ENCODE peak calls at places on chromosomes 16 and 17, in nine cellular contexts. V is neural progenitor cell, G is HCT116, A is fibroblast of lung, X is H1, E is mammary epithelial cell, S is MM.1S, J is PC-9, T is A549. N is an unnamed sample. For H3K9me3, the result is how much of the 10 kb centered on the place peaks cover.

GRCh38 chr16:6977906-6978305 is 354.7 kb upstream of the RBFOX1 start:
- DNase-seq in V (no peak), G (no peak), A (no peak), X (no peak), E (no peak), S (no peak), J (no peak), T (no peak), N (no peak)

GRCh38 chr17:50304781-50305404 is 30.6 kb downstream of the TMEM92 start:
- DNase-seq in V (peak), G (no peak), A (peak), X (no peak), E (no peak), S (no peak), J (no peak), T (no peak), N (peak)

GRCh38 chr16:88811850-88812736 is at the start of gene APRT:
- DNase-seq in V (peak), G (peak), A (peak), X (peak), E (peak), S (peak), J (peak), T (peak), N (peak)

GRCh38 chr17:66467766-66468165 is 165.4 kb downstream of the PRKCA start:
- DNase-seq in V (no peak), G (no peak), A (peak), X (no peak), E (no peak), S (no peak), J (no peak), T (no peak), N (peak)

GRCh38 chr17:17200831-17201230 is 5.3 kb downstream of the PLD6 start:
- DNase-seq in V (no peak), G (no peak), A (no peak), X (no peak), E (no peak), S (no peak), J (no peak), T (no peak), N (no peak)

GRCh38 chr16:89510526-89510925 is 2.3 kb downstream of the SPG7 start:
- DNase-seq in V (no peak), G (no peak), A (no peak), X (no peak), E (no peak), S (no peak), J (no peak), T (no peak), N (no peak)

GRCh38 chr17:66221755-66222530 is 7.3 kb downstream of the APOH start:
- DNase-seq in V (no peak), G (no peak), A (no peak), X (no peak), E (no peak), S (no peak), J (no peak), T (no peak), N (no peak)

GRCh38 chr16:9323170-9323569 is 231.7 kb downstream of the HAPSTR1 start:
- DNase-seq in V (no peak), G (no peak), A (no peak), X (no peak), E (no peak), S (no peak), J (no peak), T (no peak), N (no peak)

GRCh38 chr16:19086322-19087199 is 19.1 kb downstream of the COQ7 start:
- DNase-seq in V (peak), G (peak), A (peak), X (peak), E (peak), S (peak), J (peak), T (peak), N (peak)

GRCh38 chr16:87324411-87325275 is 7.5 kb upstream of the C16orf95 start:
- DNase-seq in V (peak), G (no peak), A (peak), X (peak), E (no peak), S (no peak), J (no peak), T (peak), N (peak)

GRCh38 chr17:58415371-58416055 is 1.8 kb downstream of the RNF43 start:
- DNase-seq in V (peak), G (no peak), A (no peak), X (no peak), E (peak), S (no peak), J (no peak), T (peak), N (no peak)

GRCh38 chr16:47460755-47461597 is at the start of the genes ITFG1 and PHKB:
- DNase-seq in V (peak), G (peak), A (peak), X (peak), E (peak), S (peak), J (peak), T (peak), N (peak)

GRCh38 chr17:42531455-42532354 is 4.3 kb upstream of the NAGLU start:
- DNase-seq in V (peak), G (no peak), A (peak), X (no peak), E (peak), S (peak), J (no peak), T (no peak), N (peak)

GRCh38 chr17:28174352-28175046 is 132.0 kb downstream of the NLK start:
- DNase-seq in V (no peak), G (no peak), A (peak), X (no peak), E (peak), S (no peak), J (no peak), T (no peak), N (no peak)

GRCh38 chr16:80150978-80151705 is 389.7 kb upstream of the DYNLRB2 start:
- DNase-seq in V (no peak), G (no peak), A (peak), X (no peak), E (no peak), S (no peak), J (no peak), T (no peak), N (peak)

GRCh38 chr16:85430523-85431381 is 182.4 kb upstream of the GSE1 start:
- DNase-seq in V (no peak), G (no peak), A (no peak), X (no peak), E (no peak), S (no peak), J (no peak), T (no peak), N (no peak)

GRCh38 chr17:1961187-1961586 is 63.9 kb downstream of the RTN4RL1 start:
- DNase-seq in V (peak), G (no peak), A (no peak), X (no peak), E (no peak), S (no peak), J (no peak), T (no peak), N (no peak)

GRCh38 chr16:85615014-85615851 is 2.1 kb downstream of the GSE1 start:
- DNase-seq in V (peak), G (peak), A (no peak), X (no peak), E (peak), S (no peak), J (peak), T (peak), N (no peak)

GRCh38 chr16:29943846-29944669 is 17.8 kb upstream of the TMEM219 start:
- DNase-seq in V (peak), G (peak), A (peak), X (no peak), E (peak), S (no peak), J (peak), T (peak), N (peak)

GRCh38 chr17:39971076-39971603 is 8.3 kb downstream of the GSDMA start:
- DNase-seq in V (no peak), G (no peak), A (no peak), X (no peak), E (no peak), S (no peak), J (no peak), T (no peak), N (no peak)

GRCh38 chr16:30721167-30721566 is 22.2 kb downstream of the SRCAP start:
- DNase-seq in V (no peak), G (no peak), A (no peak), X (no peak), E (no peak), S (no peak), J (no peak), T (no peak), N (no peak)

GRCh38 chr16:629289-630023 is 1.3 kb upstream of the WFIKKN1 start:
- DNase-seq in V (peak), G (no peak), A (no peak), X (no peak), E (no peak), S (no peak), J (no peak), T (no peak), N (no peak)

GRCh38 chr17:41710472-41711090 is 1.6 kb upstream of the GAST start:
- DNase-seq in V (no peak), G (no peak), A (peak), X (no peak), E (peak), S (no peak), J (no peak), T (no peak), N (peak)

GRCh38 chr16:51035711-51036110 is 115.4 kb downstream of the SALL1 start:
- DNase-seq in V (no peak), G (no peak), A (no peak), X (no peak), E (no peak), S (no peak), J (no peak), T (no peak), N (no peak)

GRCh38 chr16:51041546-51041945 is 109.5 kb downstream of the SALL1 start:
- DNase-seq in V (no peak), G (no peak), A (no peak), X (no peak), E (no peak), S (no peak), J (no peak), T (no peak), N (no peak)

GRCh38 chr16:51045186-51045585 is 105.9 kb downstream of the SALL1 start:
- DNase-seq in V (no peak), G (no peak), A (no peak), X (no peak), E (no peak), S (no peak), J (no peak), T (no peak), N (no peak)

GRCh38 chr16:51039638-51040331 is 111.3 kb downstream of the SALL1 start:
- DNase-seq in V (no peak), G (no peak), A (no peak), X (no peak), E (no peak), S (no peak), J (no peak), T (no peak), N (no peak)

GRCh38 chr16:51040637-51041036 is 110.4 kb downstream of the SALL1 start:
- DNase-seq in V (no peak), G (no peak), A (no peak), X (no peak), E (no peak), S (no peak), J (no peak), T (no peak), N (no peak)
- H3K4me2 ChIP-seq in V (no peak), G (no peak), A (no peak), X (no peak), E (no peak), S (no peak), J (no peak), T (no peak), N (no peak)

GRCh38 chr16:35750701-35751104 is 2291.3 kb downstream of the TP53TG3F start:
- DNase-seq in V (no peak), G (no peak), A (no peak), X (no peak), E (no peak), S (no peak), J (no peak), T (no peak), N (no peak)
- H3K9me3 ChIP-seq in V (under half), G (under half), A (under half), X (half or more), E (under half), S (under half), J (under half), T (under half), N (under half)

DNA sequence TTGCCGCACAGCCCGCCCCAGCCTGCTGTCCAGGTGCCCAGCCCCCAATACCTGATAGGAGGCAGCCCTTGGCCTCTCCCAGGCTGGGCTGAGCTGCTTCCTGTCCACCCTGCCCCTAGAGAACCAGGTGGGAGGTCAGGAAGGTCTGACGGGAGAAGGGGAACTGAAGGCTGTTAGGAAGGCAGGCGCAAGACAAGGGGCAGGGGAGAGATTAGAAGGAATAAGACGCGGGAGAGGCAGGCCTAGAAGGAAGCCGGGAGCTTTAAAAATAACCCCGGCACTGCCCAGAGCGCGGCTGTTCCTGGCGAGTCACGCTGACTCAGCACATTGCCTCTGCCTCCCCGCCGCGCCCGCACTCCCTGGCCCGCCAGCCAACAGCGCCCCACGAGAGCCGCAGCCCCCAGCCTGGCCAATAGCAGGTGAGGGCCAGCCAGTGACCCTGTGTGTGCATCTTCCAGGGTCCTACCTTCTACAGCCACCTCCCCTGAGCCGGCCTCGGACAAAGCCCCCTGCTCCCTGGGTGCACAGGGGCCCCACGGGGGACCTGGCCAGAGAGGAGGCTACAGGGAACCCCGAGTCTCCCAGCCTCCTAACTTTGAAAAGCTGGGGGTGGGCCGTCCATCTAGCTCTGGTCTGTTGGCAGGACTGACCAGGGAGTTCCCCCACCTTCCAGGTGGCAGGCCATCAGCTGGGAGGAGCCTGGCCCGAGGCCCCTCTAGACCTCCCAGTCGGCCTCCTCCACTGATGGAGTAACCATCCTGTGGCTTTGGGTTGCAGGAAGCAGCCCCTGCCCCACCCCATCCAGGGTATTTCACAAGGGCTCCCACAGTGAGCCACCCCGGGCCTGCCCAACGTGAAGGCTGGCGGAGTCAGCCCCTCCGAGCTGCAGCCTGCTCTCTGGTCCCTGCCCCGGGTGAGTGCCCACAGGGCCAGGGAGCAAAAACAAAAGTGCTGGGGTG is 4.0 kb downstream of the MAFG start:
- DNase-seq in V (peak), G (peak), A (peak), X (no peak), E (peak), S (peak), J (peak), T (peak), N (peak)
- H3K4me2 ChIP-seq in V (peak), G (peak), A (peak), X (peak), E (peak), S (peak), J (peak), T (peak), N (peak)

GRCh38 chr16:49194499-49195260 is 87.0 kb downstream of the CBLN1 start:
- DNase-seq in V (no peak), G (no peak), A (no peak), X (no peak), E (no peak), S (no peak), J (no peak), T (no peak), N (no peak)
- H3K9me3 ChIP-seq in V (under half), G (under half), A (under half), X (under half), E (under half), S (under half), J (under half), T (under half), N (under half)

DNA sequence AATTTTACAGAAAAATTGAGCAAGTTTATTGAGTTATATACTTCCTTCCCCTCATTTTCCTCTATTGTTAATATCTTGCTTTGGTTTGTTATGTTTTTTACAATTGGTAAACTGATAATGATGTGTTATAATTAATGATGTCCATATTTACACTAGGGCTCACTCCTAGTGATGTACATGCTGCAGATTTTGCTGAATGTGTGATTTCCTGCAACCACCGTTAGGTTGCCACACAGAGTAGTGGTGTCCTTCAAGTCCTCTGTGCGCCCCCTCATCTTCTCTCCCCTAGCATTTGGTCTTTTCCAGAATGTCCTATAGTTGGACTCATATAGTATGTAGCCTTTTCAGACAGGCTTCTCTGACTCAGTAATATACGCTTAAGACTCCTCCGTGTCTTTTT is 167.5 kb downstream of the RPTOR start:
- DNase-seq in V (no peak), G (no peak), A (no peak), X (no peak), E (no peak), S (no peak), J (no peak), T (no peak), N (no peak)
- H3K4me2 ChIP-seq in V (no peak), G (no peak), A (no peak), X (no peak), E (no peak), S (no peak), J (no peak), T (no peak), N (no peak)

GRCh38 chr16:3220839-3221238 is 14.1 kb downstream of the ZNF200 start:
- DNase-seq in V (no peak), G (no peak), A (no peak), X (no peak), E (no peak), S (no peak), J (no peak), T (no peak), N (no peak)

DNA sequence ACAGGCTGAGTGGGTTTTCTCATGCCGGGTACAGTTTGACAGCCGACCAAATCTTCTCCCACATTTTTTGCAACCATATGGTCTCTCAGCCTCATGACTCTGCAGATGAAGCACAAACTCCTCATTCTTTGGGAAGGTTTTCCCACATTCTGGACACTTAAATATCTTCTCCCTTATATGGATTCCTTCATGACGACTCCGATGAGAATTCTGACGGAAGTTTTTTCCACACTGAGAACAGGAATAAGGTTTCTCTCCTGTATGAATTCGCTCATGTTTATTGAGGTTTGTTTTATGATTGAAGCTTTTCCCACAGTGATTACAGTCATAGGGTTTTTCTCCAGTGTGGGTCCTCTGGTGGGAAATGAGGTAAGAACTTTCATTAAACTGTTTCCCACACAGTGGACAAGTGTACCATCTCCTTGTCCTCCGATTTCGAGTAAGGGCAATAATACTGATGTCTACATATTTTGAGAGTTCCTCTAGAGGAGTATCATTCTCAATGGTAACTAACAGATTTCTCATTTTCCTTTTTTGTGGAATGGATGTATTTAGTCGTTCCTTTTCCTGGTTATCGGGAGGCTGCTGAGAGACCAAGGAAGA is 10.9 kb downstream of the ZNF200 start:
- DNase-seq in V (no peak), G (no peak), A (peak), X (no peak), E (no peak), S (no peak), J (no peak), T (no peak), N (peak)
- H3K9me3 ChIP-seq in V (under half), G (under half), A (under half), X (half or more), E (under half), S (under half), J (half or more), T (half or more), N (under half)

GRCh38 chr17:3861761-3862681 is 16.0 kb upstream of the NCBP3 start:
- DNase-seq in V (no peak), G (no peak), A (no peak), X (no peak), E (no peak), S (no peak), J (no peak), T (no peak), N (no peak)

GRCh38 chr17:3865166-3865565 is 19.1 kb upstream of the NCBP3 start:
- DNase-seq in V (no peak), G (no peak), A (peak), X (no peak), E (no peak), S (no peak), J (no peak), T (no peak), N (peak)

GRCh38 chr17:3867106-3867505 is 21.1 kb upstream of the NCBP3 start:
- DNase-seq in V (no peak), G (no peak), A (no peak), X (no peak), E (no peak), S (no peak), J (no peak), T (no peak), N (no peak)

GRCh38 chr17:3866269-3866668 is 20.2 kb upstream of the NCBP3 start:
- DNase-seq in V (no peak), G (no peak), A (no peak), X (no peak), E (no peak), S (no peak), J (no peak), T (no peak), N (no peak)

DNA sequence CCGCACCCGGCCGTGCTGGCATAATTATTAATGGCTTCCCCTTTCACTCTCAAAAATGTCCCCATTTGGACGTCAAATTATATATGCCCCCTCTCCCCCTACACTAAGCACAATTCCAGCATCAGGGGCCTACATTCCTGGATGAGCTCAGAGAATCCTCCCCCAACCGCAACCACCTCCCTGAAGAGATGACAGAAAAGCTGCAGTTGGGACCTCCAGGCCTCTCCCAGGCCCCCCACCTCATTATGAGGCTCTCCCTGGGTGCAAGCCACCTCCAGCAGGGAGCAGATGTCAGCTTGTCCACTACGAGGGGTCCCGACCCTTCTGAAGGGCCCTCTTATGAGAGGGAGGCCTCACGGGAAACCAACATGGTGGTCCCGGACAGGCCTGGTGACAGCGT is 18.5 kb upstream of the NCBP3 start:
- DNase-seq in V (no peak), G (no peak), A (no peak), X (no peak), E (no peak), S (no peak), J (no peak), T (no peak), N (no peak)
- H3K4me2 ChIP-seq in V (no peak), G (no peak), A (no peak), X (no peak), E (no peak), S (no peak), J (no peak), T (no peak), N (no peak)

GRCh38 chr16:66278604-66279262 is 87.8 kb upstream of the CDH5 start:
- DNase-seq in V (no peak), G (no peak), A (no peak), X (no peak), E (peak), S (peak), J (peak), T (no peak), N (no peak)

GRCh38 chr16:66275795-66276428 is 90.6 kb upstream of the CDH5 start:
- DNase-seq in V (peak), G (peak), A (peak), X (peak), E (peak), S (peak), J (peak), T (peak), N (peak)

GRCh38 chr16:66274335-66275110 is 92.0 kb upstream of the CDH5 start:
- DNase-seq in V (no peak), G (peak), A (peak), X (no peak), E (peak), S (peak), J (peak), T (peak), N (peak)

GRCh38 chr16:66278111-66278531 is 88.4 kb upstream of the CDH5 start:
- DNase-seq in V (no peak), G (no peak), A (no peak), X (no peak), E (peak), S (no peak), J (peak), T (no peak), N (no peak)

GRCh38 chr16:66277311-66278070 is 89.0 kb upstream of the CDH5 start:
- DNase-seq in V (no peak), G (no peak), A (no peak), X (no peak), E (no peak), S (no peak), J (no peak), T (no peak), N (no peak)
- H3K9me3 ChIP-seq in V (under half), G (under half), A (under half), X (under half), E (under half), S (under half), J (under half), T (under half), N (under half)